ENCODE peak calls at places on chromosomes 5 and 9, in nine cellular contexts. E is osteocyte, P is AG10803, S is bronchial epithelial cell, R is AG20443, O is iPS DF 19.7, Z is mesenteric fat pad, T is left ventricle myocardium superior, H is NCI-H2081. B is an unnamed sample.

GRCh38 chr9:73683862-73684591 is 532.4 kb downstream of the ANXA1 start:
- DNase-seq in T (no peak), S (peak), E (no peak), O (peak), P (peak), Z (no peak), R (peak), H (peak), B (no peak)

GRCh38 chr5:124102491-124102890 is 590.5 kb downstream of the CSNK1G3 start:
- DNase-seq in Z (no peak), H (no peak), S (no peak), E (no peak), P (no peak), O (no peak), R (no peak), T (no peak), B (no peak)

GRCh38 chr9:82332774-82333152 is 344.2 kb downstream of the SPATA31D1 start:
- DNase-seq in S (peak), H (no peak), P (no peak), Z (no peak), R (no peak), E (no peak), T (no peak), O (no peak), B (no peak)

GRCh38 chr5:1535646-1536045 is 11.9 kb upstream of the LPCAT1 start:
- DNase-seq in H (no peak), T (no peak), O (no peak), R (no peak), E (no peak), Z (no peak), P (no peak), S (no peak), B (no peak)

GRCh38 chr5:170184007-170184687 is 48.6 kb upstream of the C5orf58 start:
- DNase-seq in Z (no peak), S (peak), O (peak), P (peak), T (peak), R (peak), H (no peak), E (peak), B (peak)

GRCh38 chr9:129451669-129452068 is 169.2 kb downstream of the C9orf50 start:
- DNase-seq in O (no peak), T (no peak), E (no peak), H (no peak), R (no peak), P (no peak), Z (no peak), S (no peak), B (no peak)

GRCh38 chr5:132195727-132196126 is 31.9 kb downstream of the P4HA2 start:
- DNase-seq in Z (no peak), R (no peak), T (no peak), P (no peak), E (peak), S (no peak), O (no peak), H (no peak), B (no peak)

GRCh38 chr9:130167927-130168326 is 4.3 kb upstream of the NCS1 start:
- DNase-seq in H (no peak), Z (no peak), S (peak), P (no peak), E (no peak), T (no peak), O (no peak), R (no peak), B (no peak)

GRCh38 chr5:68872088-68872842 is 221.5 kb upstream of the SLC30A5 start:
- DNase-seq in R (no peak), T (no peak), P (no peak), Z (no peak), E (no peak), O (no peak), H (no peak), S (peak), B (no peak)

GRCh38 chr5:171308453-171309275 is at the start of gene TLX3:
- DNase-seq in P (no peak), Z (no peak), O (peak), R (no peak), H (no peak), T (no peak), E (no peak), S (peak), B (no peak)

GRCh38 chr5:123089572-123089970 is 530 bp downstream of the PRDM6 start:
- DNase-seq in Z (no peak), S (no peak), E (no peak), H (no peak), T (peak), P (peak), R (peak), O (no peak), B (peak)

GRCh38 chr9:93100265-93100636 is 4.2 kb downstream of the CARD19 start:
- DNase-seq in E (no peak), P (no peak), S (no peak), Z (peak), T (no peak), O (no peak), H (no peak), R (no peak), B (no peak)

GRCh38 chr9:127779136-127779981 is 893 bp upstream of the SH2D3C start:
- DNase-seq in H (no peak), S (no peak), E (no peak), Z (no peak), O (no peak), T (no peak), P (no peak), R (no peak), B (no peak)

GRCh38 chr9:95316794-95317118 is 753 bp downstream of the FANCC start:
- DNase-seq in H (peak), O (peak), P (peak), S (peak), Z (no peak), R (peak), T (peak), E (no peak), B (peak)

GRCh38 chr5:168737066-168737465 is 157.9 kb upstream of the PANK3 start:
- DNase-seq in O (no peak), Z (peak), T (no peak), S (no peak), P (no peak), R (no peak), H (no peak), E (no peak), B (no peak)

GRCh38 chr5:106418196-106418595 is 1252.5 kb downstream of the EFNA5 start:
- DNase-seq in P (peak), R (no peak), H (no peak), T (no peak), Z (no peak), O (no peak), E (no peak), S (no peak), B (no peak)

B was measured in left ventricle myocardium inferior.